ENCODE peak calls at places on chromosomes 7 and 10, in nine cellular contexts. E, S, M, T, V, X, G, J and K are unnamed samples.

GRCh38 chr7:42338231-42339222 is 101.5 kb upstream of the GLI3 start:
- DNase-seq in V (peak; percentile 23), S (no peak), T (no peak), E (peak; percentile 8), J (no peak), G (no peak), M (no peak), X (no peak), K (peak; percentile 66)

GRCh38 chr7:33895025-33895804 is 10.1 kb upstream of the BMPER start:
- DNase-seq in T (peak; percentile 88), J (peak; percentile 81), X (no peak), S (peak; percentile 78), E (peak; percentile 53), V (peak; percentile 84), G (peak; percentile 81), M (peak; percentile 78), K (peak; percentile 78)

GRCh38 chr10:73892314-73893080 is 18.1 kb upstream of the CAMK2G start:
- DNase-seq in S (no peak), J (no peak), E (no peak), V (peak; percentile 91), G (no peak), X (no peak), M (no peak), T (no peak), K (peak; percentile 79)

GRCh38 chr7:2821161-2821841 is 22.8 kb downstream of the GNA12 start:
- DNase-seq in X (no peak), E (no peak), G (no peak), J (no peak), S (no peak), M (no peak), T (no peak), V (peak; percentile 88), K (peak; percentile 94)

GRCh38 chr7:95534796-95535195 is 49.1 kb downstream of the ASB4 start:
- DNase-seq in E (no peak), T (no peak), J (no peak), S (no peak), X (no peak), M (no peak), G (no peak), V (no peak), K (no peak)

GRCh38 chr7:85529197-85529596 is 342.3 kb upstream of the SEMA3D start:
- DNase-seq in M (no peak), X (no peak), J (no peak), S (no peak), G (no peak), E (no peak), V (no peak), T (no peak), K (no peak)

GRCh38 chr10:74824184-74825032 is 2.0 kb upstream of the KAT6B start:
- DNase-seq in X (no peak), S (peak; percentile 21), E (no peak), V (peak; percentile 11), J (no peak), M (peak; percentile 59), G (no peak), T (peak; percentile 70), K (no peak)

GRCh38 chr7:134355925-134356324 is 39.2 kb upstream of the SLC35B4 start:
- DNase-seq in T (no peak), V (no peak), J (no peak), S (no peak), G (peak; percentile 44), E (no peak), X (no peak), M (no peak), K (no peak)

GRCh38 chr10:117684673-117685211 is 142.2 kb downstream of the EMX2 start:
- DNase-seq in X (no peak), M (no peak), V (peak; percentile 48), T (no peak), E (no peak), S (no peak), G (peak; percentile 46), J (no peak), K (peak; percentile 11)

GRCh38 chr7:8070451-8071180 is 102.0 kb downstream of the GLCCI1 start:
- DNase-seq in X (no peak), V (no peak), E (no peak), J (no peak), G (no peak), T (no peak), M (no peak), S (no peak), K (no peak)

GRCh38 chr7:1226155-1226901 is 6.3 kb upstream of the UNCX start:
- DNase-seq in V (no peak), S (no peak), E (no peak), T (no peak), G (no peak), X (no peak), J (no peak), M (no peak), K (no peak)

GRCh38 chr7:26567263-26567662 is 275.6 kb downstream of the SNX10 start:
- DNase-seq in T (no peak), G (no peak), S (no peak), E (no peak), X (no peak), J (no peak), M (no peak), V (no peak), K (no peak)

GRCh38 chr7:14850039-14850438 is 52.5 kb downstream of the DGKB start:
- DNase-seq in E (no peak), M (no peak), S (no peak), J (no peak), X (no peak), G (no peak), V (peak; percentile 67), T (no peak), K (no peak)

GRCh38 chr7:39666562-39666961 is 43.2 kb downstream of the RALA start:
- DNase-seq in G (no peak), T (no peak), M (no peak), S (no peak), J (no peak), X (peak; percentile 7), E (no peak), V (no peak), K (no peak)

GRCh38 chr7:142585425-142585824 is 163.8 kb upstream of the PRSS1 start:
- DNase-seq in S (no peak), X (no peak), V (peak; percentile 36), G (no peak), M (no peak), J (no peak), T (no peak), E (no peak), K (no peak)

GRCh38 chr10:36766921-36767320 is 358.5 kb upstream of the ANKRD30A start:
- DNase-seq in J (no peak), G (no peak), S (no peak), E (no peak), X (no peak), V (no peak), T (no peak), M (peak; percentile 4), K (no peak)

GRCh38 chr7:112649560-112649959 is 140.6 kb downstream of the TMEM168 start:
- DNase-seq in X (no peak), G (no peak), M (no peak), S (no peak), E (no peak), V (peak; percentile 72), T (no peak), J (no peak), K (no peak)

GRCh38 chr10:22853906-22854447 is 73.9 kb upstream of the ARMC3 start:
- DNase-seq in M (no peak), X (no peak), E (no peak), S (no peak), T (no peak), G (no peak), J (no peak), V (no peak), K (no peak)

GRCh38 chr10:133359554-133359971 is 1.7 kb upstream of the FUOM start:
- DNase-seq in M (no peak), X (no peak), E (no peak), J (peak; percentile 54), G (no peak), T (no peak), S (no peak), V (no peak), K (no peak)

GRCh38 chr7:63114371-63114985 is 884.2 kb upstream of the ZNF722 start:
- DNase-seq in X (no peak), S (no peak), M (no peak), E (no peak), T (no peak), V (no peak), G (no peak), J (no peak), K (no peak)

GRCh38 chr10:87603196-87603595 is 56.5 kb upstream of the PAPSS2 start:
- DNase-seq in E (no peak), G (no peak), M (no peak), S (no peak), J (no peak), T (no peak), X (no peak), V (peak; percentile 26), K (no peak)

GRCh38 chr10:59894114-59894513 is 12.2 kb downstream of the CCDC6 start:
- DNase-seq in E (peak; percentile 61), T (no peak), J (no peak), V (peak; percentile 8), S (no peak), M (peak; percentile 61), X (no peak), G (peak; percentile 53), K (no peak)

GRCh38 chr10:86370006-86370585 is 3.5 kb upstream of the GRID1 start:
- DNase-seq in J (no peak), T (no peak), G (no peak), M (no peak), X (no peak), V (no peak), E (no peak), S (no peak), K (no peak)

GRCh38 chr7:39589323-39590111 is 23.3 kb downstream of the YAE1 start:
- DNase-seq in S (peak; percentile 74), T (peak; percentile 71), J (no peak), V (peak; percentile 95), G (peak; percentile 47), X (peak; percentile 63), E (no peak), M (no peak), K (peak; percentile 84)

GRCh38 chr10:68471063-68471585 is 649 bp downstream of the DNA2 start:
- DNase-seq in G (no peak), T (no peak), J (no peak), V (peak; percentile 26), E (no peak), M (no peak), S (no peak), X (no peak), K (no peak)